ENCODE peak calls at places on chromosomes 12 and 14, in ten cellular contexts. I is left ventricle myocardium inferior; W is left ventricle myocardium superior; Q is activated CD8-positive, alpha-beta T cell treated with anti-CD3 and anti-CD28 coated beads, Interleukin-2, amount 10 ng/mL, durations not matched to agents 7 days and 5 days; D is stimulated activated naive CD4-positive, alpha-beta T cell; R is activated naive CD4-positive, alpha-beta T cell treated with anti-CD3 and anti-CD28 coated beads for 36 hours; L is H4; U is activated gamma-delta T cell treated with Interleukin-2 at 50 U/mL for 16 hours; V is ovary; Z is HTR-8/SVneo. X is an unnamed sample.

GRCh38 chr12:47408171-47408871 is 297.5 kb downstream of the RPAP3 start:
- DNase-seq in V (no peak), I (no peak), R (peak; percentile 73), U (peak; percentile 22), Z (no peak), D (peak; percentile 26), Q (peak; percentile 67), L (peak; percentile 34), W (no peak), X (no peak)

GRCh38 chr12:15709524-15709923 is 79.7 kb downstream of the EPS8 start:
- DNase-seq in U (no peak), R (no peak), L (no peak), D (no peak), Z (no peak), W (no peak), V (no peak), I (no peak), Q (no peak), X (no peak)

GRCh38 chr12:118063567-118064391 is 2.8 kb upstream of the WSB2 start:
- DNase-seq in Z (no peak), U (no peak), D (no peak), V (no peak), Q (no peak), I (no peak), R (no peak), W (no peak), L (peak; percentile 31), X (peak; percentile 63)

GRCh38 chr12:23949212-23950010 is at the start of gene SOX5:
- DNase-seq in R (no peak), D (no peak), L (peak; percentile 52), Z (no peak), Q (no peak), I (peak; percentile 34), W (peak; percentile 60), V (peak; percentile 42), U (no peak), X (peak; percentile 59)

GRCh38 chr12:123761841-123762714 is at the start of gene DNAH10:
- DNase-seq in I (no peak), D (peak; percentile 42), Z (no peak), W (peak; percentile 33), L (no peak), R (peak; percentile 34), U (peak; percentile 29), V (peak; percentile 38), Q (peak; percentile 54), X (no peak)

GRCh38 chr12:55908726-55909512 is 18.8 kb downstream of the PYM1 start:
- DNase-seq in Z (no peak), W (no peak), I (no peak), R (no peak), L (no peak), Q (no peak), D (no peak), V (no peak), U (no peak), X (peak; percentile 68)

GRCh38 chr12:49540229-49541139 is 1.7 kb downstream of the KCNH3 start:
- DNase-seq in V (no peak), L (no peak), D (no peak), Q (no peak), R (no peak), W (peak; percentile 20), Z (no peak), I (no peak), U (no peak), X (no peak)

GRCh38 chr12:124992874-124993567 is 424 bp upstream of the BRI3BP start:
- DNase-seq in W (peak; percentile 48), D (peak; percentile 77), L (peak; percentile 46), Q (peak; percentile 92), R (peak; percentile 97), V (no peak), I (no peak), Z (peak; percentile 64), U (peak; percentile 73), X (peak; percentile 30)

GRCh38 chr14:55794655-55795583 is 214.9 kb downstream of the KTN1 start:
- DNase-seq in L (peak; percentile 63), D (no peak), V (no peak), U (no peak), Z (no peak), I (no peak), Q (no peak), W (no peak), R (no peak), X (peak; percentile 18)

GRCh38 chr12:120249875-120250795 is 15.4 kb downstream of the PXN start:
- DNase-seq in D (peak; percentile 35), V (no peak), W (peak; percentile 90), U (peak; percentile 37), Q (peak; percentile 72), L (no peak), R (peak; percentile 69), Z (no peak), I (peak; percentile 90), X (peak; percentile 31)

GRCh38 chr12:21818627-21819026 is 44.1 kb upstream of the KCNJ8 start:
- DNase-seq in Q (no peak), U (no peak), L (peak; percentile 27), W (no peak), D (no peak), R (no peak), I (no peak), V (no peak), Z (no peak), X (peak; percentile 91)

GRCh38 chr12:115998119-115998633 is 279.3 kb downstream of the MED13L start:
- DNase-seq in R (peak; percentile 32), Z (peak; percentile 48), U (no peak), D (peak; percentile 51), V (no peak), I (no peak), L (peak; percentile 17), Q (peak; percentile 41), W (no peak), X (peak; percentile 81)

GRCh38 chr12:89695830-89696229 is 12.8 kb downstream of the ATP2B1 start:
- DNase-seq in R (no peak), I (no peak), U (no peak), D (no peak), V (no peak), Z (no peak), W (no peak), Q (no peak), L (no peak), X (no peak)

GRCh38 chr12:69008510-69008909 is 75.5 kb upstream of the CPM start:
- DNase-seq in Z (no peak), D (no peak), U (no peak), L (peak; percentile 54), I (no peak), W (no peak), R (no peak), V (no peak), Q (no peak), X (no peak)